ENCODE peak calls at places on chromosomes 12 and 14, in six cellular contexts. E is ovary, M is stomach, Z is transverse colon, S is fibroblast of lung, A is K562. I is an unnamed sample.

GRCh38 chr12:4267904-4268548 is 5.5 kb upstream of the CCND2 start:
- DNase-seq in E (no peak), M (no peak), Z (no peak), S (peak; percentile 23), A (no peak), I (no peak)

GRCh38 chr12:57175428-57176138 is 28.2 kb upstream of the LRP1-AS start:
- DNase-seq in E (peak; percentile 83), M (peak; percentile 86), Z (peak; percentile 86), S (peak; percentile 79), A (peak; percentile 88), I (peak; percentile 85)

GRCh38 chr12:99131761-99132199 is 486.7 kb downstream of the APAF1 start:
- DNase-seq in E (no peak), M (no peak), Z (no peak), S (no peak), A (no peak), I (peak; percentile 20)

GRCh38 chr12:130698106-130698505 is 18.0 kb downstream of the RIMBP2 start:
- DNase-seq in E (no peak), M (no peak), Z (no peak), S (no peak), A (no peak), I (no peak)

GRCh38 chr12:99372257-99372933 is 275.2 kb upstream of the GARIN6 start:
- DNase-seq in E (no peak), M (no peak), Z (no peak), S (no peak), A (no peak), I (no peak)

GRCh38 chr12:6821674-6822433 is at the start of gene GPR162:
- DNase-seq in E (peak; percentile 54), M (peak; percentile 52), Z (peak; percentile 48), S (peak; percentile 61), A (peak; percentile 78), I (no peak)

GRCh38 chr12:126936181-126936851 is 1330.7 kb upstream of the TMEM132C start:
- DNase-seq in E (no peak), M (no peak), Z (peak; percentile 33), S (no peak), A (no peak), I (no peak)

GRCh38 chr14:55448146-55448614 is 7.8 kb upstream of the TBPL2 start:
- DNase-seq in E (no peak), M (peak; percentile 35), Z (peak; percentile 60), S (peak; percentile 86), A (no peak), I (peak; percentile 98)

GRCh38 chr12:42921741-42922511 is 332.4 kb upstream of the PRICKLE1 start:
- DNase-seq in E (no peak), M (no peak), Z (no peak), S (peak; percentile 38), A (no peak), I (peak; percentile 26)

GRCh38 chr12:92466391-92467305 is 236.1 kb upstream of the PLEKHG7 start:
- DNase-seq in E (no peak), M (no peak), Z (peak; percentile 53), S (peak; percentile 52), A (no peak), I (no peak)

GRCh38 chr14:64095620-64096019 is 198.6 kb downstream of the ESR2 start:
- DNase-seq in E (no peak), M (no peak), Z (no peak), S (peak; percentile 20), A (no peak), I (no peak)

GRCh38 chr12:11658796-11659195 is 9.3 kb downstream of the ETV6 start:
- DNase-seq in E (no peak), M (no peak), Z (no peak), S (peak; percentile 39), A (no peak), I (peak; percentile 68)

GRCh38 chr12:103783744-103784664 is 57.0 kb downstream of the NT5DC3 start:
- DNase-seq in E (no peak), M (peak; percentile 64), Z (peak; percentile 46), S (no peak), A (no peak), I (no peak)

GRCh38 chr14:61140872-61141271 is 140.3 kb downstream of the TMEM30B start:
- DNase-seq in E (no peak), M (no peak), Z (no peak), S (peak; percentile 88), A (no peak), I (peak; percentile 96)

GRCh38 chr14:54651649-54652048 is 84.7 kb downstream of the SAMD4A start:
- DNase-seq in E (no peak), M (no peak), Z (no peak), S (no peak), A (no peak), I (no peak)

GRCh38 chr14:100900837-100901390 is 2.6 kb downstream of the RTL1 start:
- DNase-seq in E (peak; percentile 52), M (no peak), Z (peak; percentile 50), S (no peak), A (peak; percentile 68), I (no peak)

GRCh38 chr12:48119834-48120195 is 651 bp downstream of the PFKM start:
- DNase-seq in E (no peak), M (no peak), Z (no peak), S (no peak), A (no peak), I (peak; percentile 43)

GRCh38 chr12:115485967-115486366 is 791.5 kb downstream of the MED13L start:
- DNase-seq in E (no peak), M (no peak), Z (no peak), S (no peak), A (no peak), I (no peak)

GRCh38 chr14:23160924-23161522 is 22.4 kb downstream of the SLC7A8 start:
- DNase-seq in E (peak; percentile 73), M (peak; percentile 59), Z (peak; percentile 44), S (peak; percentile 93), A (peak; percentile 70), I (peak; percentile 89)

DNA sequence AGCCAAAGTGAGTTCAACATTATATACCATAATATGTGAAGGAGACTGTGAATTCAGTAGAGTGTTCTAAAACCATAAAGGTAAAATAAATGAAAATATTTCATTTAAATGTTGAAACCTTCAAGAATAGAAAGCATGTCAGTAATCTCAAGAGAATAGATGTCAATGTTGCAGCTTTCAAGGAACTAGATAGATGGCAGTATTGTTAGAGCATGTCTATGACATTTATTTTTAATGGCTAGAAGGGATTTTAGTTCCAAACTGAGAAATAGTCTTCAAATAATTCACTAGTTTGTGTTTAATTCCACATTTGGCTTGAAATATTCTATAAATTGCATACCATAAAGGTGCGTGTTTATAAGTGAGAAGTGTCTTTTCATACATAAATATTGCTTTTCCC is 326.5 kb downstream of the FLRT2 start:
- DNase-seq in E (no peak), M (no peak), Z (no peak), S (peak; percentile 5), A (no peak), I (peak; percentile 16)
- TF ChIP-seq CTCF in E (no peak), M (no peak), Z (no peak), S (peak; percentile 44), A (no peak), I (peak; percentile 32)

GRCh38 chr12:86193931-86194330 is 62.3 kb downstream of the MGAT4C start:
- DNase-seq in E (no peak), M (no peak), Z (no peak), S (peak; percentile 33), A (no peak), I (peak; percentile 32)

GRCh38 chr12:86194721-86195120 is 61.5 kb downstream of the MGAT4C start:
- DNase-seq in E (no peak), M (no peak), Z (no peak), S (no peak), A (no peak), I (no peak)

GRCh38 chr12:86196465-86196864 is 59.7 kb downstream of the MGAT4C start:
- DNase-seq in E (no peak), M (no peak), Z (no peak), S (no peak), A (no peak), I (no peak)
- H3K4me3 ChIP-seq in E (no peak overlapping the region), M (no peak overlapping the region), Z (no peak overlapping the region), S (no peak overlapping the region), A (no peak overlapping the region), I (no peak overlapping the region)

GRCh38 chr12:81257952-81258551 is 180.2 kb downstream of the ACSS3 start:
- DNase-seq in E (no peak), M (no peak), Z (no peak), S (peak; percentile 72), A (no peak), I (peak; percentile 62)
- TF ChIP-seq CTCF in E (no peak), M (no peak), Z (peak; percentile 40), S (peak; percentile 65), A (no peak), I (peak; percentile 66)

DNA sequence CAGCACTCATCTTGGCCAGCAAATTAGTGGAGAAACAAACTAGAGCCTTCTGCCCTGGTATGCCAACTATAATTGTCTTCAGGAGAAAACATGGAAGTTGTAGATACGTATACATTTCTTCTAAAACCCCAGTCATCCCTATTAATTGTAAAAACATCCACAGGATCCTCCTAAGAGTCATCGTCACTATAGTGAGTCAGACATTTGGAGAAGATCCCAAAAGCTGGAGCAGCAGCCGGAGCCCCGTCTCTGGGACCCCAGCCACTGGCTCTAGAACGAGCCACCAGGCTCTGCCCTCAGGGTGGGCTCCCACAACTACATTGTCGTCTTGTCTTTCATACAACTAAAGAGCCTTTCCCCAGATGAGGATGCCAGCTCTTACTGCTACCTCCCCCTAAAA is 15.5 kb downstream of the PRKAB1 start:
- DNase-seq in E (no peak), M (no peak), Z (no peak), S (peak; percentile 33), A (no peak), I (peak; percentile 77)
- H3K4me3 ChIP-seq in E (no peak overlapping the region), M (no peak overlapping the region), Z (no peak overlapping the region), S (no peak overlapping the region), A (no peak overlapping the region), I (no peak overlapping the region)

GRCh38 chr14:90571149-90571548 is 174.3 kb downstream of the CALM1 start:
- DNase-seq in E (no peak), M (no peak), Z (no peak), S (no peak), A (no peak), I (no peak)
- TF ChIP-seq CTCF in E (no peak), M (no peak), Z (no peak), S (no peak), A (no peak), I (no peak)

DNA sequence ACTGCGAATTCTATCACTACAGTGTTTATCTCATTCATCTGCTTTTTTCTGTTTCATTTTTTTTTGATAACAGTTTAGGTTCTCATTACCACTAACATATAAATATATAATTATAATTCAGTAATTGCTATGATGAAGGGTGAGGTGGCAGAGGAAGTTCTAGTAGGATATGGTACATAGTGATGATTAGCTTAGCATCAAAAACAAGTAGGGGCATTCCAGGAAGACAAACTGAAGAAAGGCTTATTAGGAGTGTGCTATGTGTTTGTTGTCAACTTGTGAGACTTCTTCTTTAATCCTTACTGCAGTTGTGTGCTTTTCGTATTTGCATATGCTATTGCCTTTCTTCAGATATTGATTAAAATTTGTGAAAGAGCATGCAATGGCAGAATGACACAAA is 20.6 kb downstream of the FUT8 start:
- DNase-seq in E (no peak), M (no peak), Z (no peak), S (no peak), A (no peak), I (no peak)
- H3K4me3 ChIP-seq in E (no peak overlapping the region), M (no peak overlapping the region), Z (no peak overlapping the region), S (no peak overlapping the region), A (no peak overlapping the region), I (no peak overlapping the region)

I was measured in fibroblast of mammary gland.